ENCODE peak calls at places on chromosome 20, in eight cellular contexts. K is prostate gland, Q is breast epithelium, Y is tibial nerve, P is stomach, T is spleen, L is gastrocnemius medialis, G is sigmoid colon. M is an unnamed sample. For H3K36me3, the result is how much of the 10 kb centered on the place peaks cover.

GRCh38 chr20:63458170-63459069 is 14.0 kb downstream of the KCNQ2 start:
- DNase-seq in Y (no peak), K (no peak), Q (no peak), G (no peak), L (no peak), P (no peak), T (no peak), M (no peak)

GRCh38 chr20:7856756-7857155 is 83.5 kb downstream of the HAO1 start:
- DNase-seq in K (no peak), Q (no peak), G (no peak), L (no peak), P (no peak), Y (no peak), T (no peak), M (no peak)

GRCh38 chr20:21161926-21162325 is 36.0 kb downstream of the KIZ start:
- DNase-seq in G (no peak), K (no peak), Y (no peak), P (no peak), L (no peak), Q (no peak), T (no peak), M (no peak)

GRCh38 chr20:20010639-20011500 is 6.3 kb upstream of the NAA20 start:
- DNase-seq in P (no peak), K (peak), Q (no peak), G (no peak), T (no peak), L (no peak), Y (no peak), M (no peak)

GRCh38 chr20:9912858-9913434 is 74.1 kb upstream of the PAK5 start:
- DNase-seq in K (peak), L (no peak), P (peak), Q (no peak), Y (peak), T (no peak), G (no peak), M (no peak)

GRCh38 chr20:64065973-64066341 is 3.0 kb downstream of the TCEA2 start:
- DNase-seq in P (no peak), L (no peak), G (no peak), Y (no peak), T (no peak), Q (no peak), K (no peak), M (no peak)

GRCh38 chr20:37600486-37600885 is 72.8 kb upstream of the BLCAP start:
- DNase-seq in T (no peak), G (no peak), K (no peak), P (no peak), Y (no peak), L (no peak), Q (no peak), M (no peak)

GRCh38 chr20:14716251-14716650 is 378.8 kb upstream of the FLRT3 start:
- DNase-seq in G (no peak), P (no peak), Y (no peak), Q (no peak), T (no peak), L (no peak), K (no peak), M (no peak)

GRCh38 chr20:1108437-1108920 is 9.9 kb upstream of the PSMF1 start:
- DNase-seq in L (peak), T (peak), P (peak), Y (peak), K (no peak), Q (no peak), G (no peak), M (peak)

GRCh38 chr20:5933802-5934436 is 16.4 kb downstream of the TRMT6 start:
- DNase-seq in Y (no peak), K (no peak), P (no peak), G (no peak), Q (no peak), T (no peak), L (no peak), M (no peak)

GRCh38 chr20:52481443-52481842 is 289.9 kb upstream of the ZFP64 start:
- DNase-seq in T (no peak), Y (no peak), G (no peak), Q (no peak), K (no peak), L (no peak), P (no peak), M (no peak)

GRCh38 chr20:58571942-58572666 is 56.9 kb upstream of the APCDD1L start:
- DNase-seq in Q (no peak), T (peak), L (no peak), K (no peak), P (no peak), G (peak), Y (no peak), M (no peak)

GRCh38 chr20:35963878-35964277 is 4.5 kb upstream of the CNBD2 start:
- DNase-seq in L (no peak), T (no peak), Q (no peak), K (no peak), G (no peak), P (no peak), Y (no peak), M (no peak)

GRCh38 chr20:38985603-38986170 is 23.5 kb downstream of the DHX35 start:
- DNase-seq in Q (no peak), K (no peak), G (no peak), P (no peak), Y (no peak), T (no peak), L (no peak), M (no peak)

GRCh38 chr20:57999465-58000111 is 228.9 kb downstream of the ANKRD60 start:
- DNase-seq in P (no peak), L (peak), Y (peak), G (no peak), Q (no peak), T (peak), K (peak), M (no peak)

GRCh38 chr20:8935878-8936277 is 133.0 kb upstream of the PLCB4 start:
- DNase-seq in Q (no peak), K (no peak), G (no peak), T (no peak), P (no peak), L (no peak), Y (no peak), M (no peak)

GRCh38 chr20:8527998-8528397 is 395.9 kb downstream of the PLCB1 start:
- DNase-seq in K (no peak), P (no peak), Y (no peak), Q (no peak), T (no peak), L (no peak), G (no peak), M (no peak)

GRCh38 chr20:45456632-45457031 is 12.9 kb upstream of the WFDC2 start:
- DNase-seq in G (no peak), P (peak), T (no peak), K (no peak), L (no peak), Y (no peak), Q (no peak), M (no peak)

GRCh38 chr20:8853805-8854338 is 215.0 kb upstream of the PLCB4 start:
- DNase-seq in K (peak), Q (no peak), T (no peak), P (no peak), L (no peak), Y (peak), G (no peak), M (no peak)

GRCh38 chr20:56171087-56172012 is 77.2 kb upstream of the MC3R start:
- DNase-seq in L (no peak), Y (no peak), K (peak), G (no peak), T (no peak), Q (no peak), P (no peak), M (no peak)

GRCh38 chr20:11108102-11108842 is 434.5 kb upstream of the JAG1 start:
- DNase-seq in L (peak), K (no peak), Y (no peak), Q (no peak), T (no peak), G (no peak), P (no peak), M (no peak)

GRCh38 chr20:36575066-36575743 is 1.8 kb downstream of the TGIF2 start:
- DNase-seq in G (peak), P (peak), L (peak), Q (peak), T (no peak), Y (peak), K (peak), M (no peak)

GRCh38 chr20:58294497-58295455 is 14.7 kb upstream of the RAB22A start:
- DNase-seq in Q (no peak), P (no peak), K (no peak), T (no peak), Y (no peak), G (no peak), L (peak), M (no peak)

GRCh38 chr20:32982617-32983458 is 21.4 kb downstream of the SUN5 start:
- DNase-seq in Q (no peak), L (no peak), T (peak), G (no peak), Y (no peak), P (peak), K (peak), M (no peak)

GRCh38 chr20:39453890-39454289 is 491.7 kb downstream of the DHX35 start:
- DNase-seq in K (no peak), L (no peak), T (peak), Y (no peak), Q (no peak), G (no peak), P (no peak), M (no peak)

GRCh38 chr20:37903317-37904007 is 535 bp downstream of the VSTM2L start:
- DNase-seq in K (no peak), L (no peak), Q (no peak), P (no peak), G (no peak), Y (no peak), T (no peak), M (no peak)

GRCh38 chr20:43459022-43459942 is 1.6 kb downstream of the SRSF6 start:
- DNase-seq in Q (no peak), K (no peak), G (no peak), L (no peak), Y (peak), T (no peak), P (no peak), M (no peak)

GRCh38 chr20:5900908-5901307 is 49.4 kb downstream of the TRMT6 start:
- DNase-seq in G (no peak), L (no peak), K (no peak), T (no peak), Q (no peak), Y (no peak), P (no peak), M (no peak)

GRCh38 chr20:23077277-23077676 is 8.8 kb downstream of the CD93 start:
- DNase-seq in Q (no peak), G (peak), Y (no peak), K (no peak), P (no peak), T (no peak), L (no peak), M (no peak)

GRCh38 chr20:31508517-31509244 is 5.6 kb upstream of the HM13 start:
- DNase-seq in P (no peak), K (no peak), L (no peak), T (no peak), G (no peak), Q (no peak), Y (no peak), M (no peak)

GRCh38 chr20:20752712-20753111 is 40.3 kb upstream of the RALGAPA2 start:
- DNase-seq in P (no peak), L (no peak), G (no peak), T (no peak), Q (no peak), Y (no peak), K (peak), M (no peak)

GRCh38 chr20:35901678-35902544 is 52.4 kb downstream of the SCAND1 start:
- DNase-seq in Q (no peak), Y (no peak), T (no peak), G (no peak), L (no peak), P (no peak), K (no peak), M (no peak)

DNA sequence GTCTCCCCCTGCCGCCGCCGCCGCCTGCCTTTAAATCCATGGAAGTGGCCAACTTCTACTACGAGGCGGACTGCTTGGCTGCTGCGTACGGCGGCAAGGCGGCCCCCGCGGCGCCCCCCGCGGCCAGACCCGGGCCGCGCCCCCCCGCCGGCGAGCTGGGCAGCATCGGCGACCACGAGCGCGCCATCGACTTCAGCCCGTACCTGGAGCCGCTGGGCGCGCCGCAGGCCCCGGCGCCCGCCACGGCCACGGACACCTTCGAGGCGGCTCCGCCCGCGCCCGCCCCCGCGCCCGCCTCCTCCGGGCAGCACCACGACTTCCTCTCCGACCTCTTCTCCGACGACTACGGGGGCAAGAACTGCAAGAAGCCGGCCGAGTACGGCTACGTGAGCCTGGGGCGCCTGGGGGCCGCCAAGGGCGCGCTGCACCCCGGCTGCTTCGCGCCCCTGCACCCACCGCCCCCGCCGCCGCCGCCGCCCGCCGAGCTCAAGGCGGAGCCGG is 485 bp downstream of the CEBPB start:
- DNase-seq in Y (peak), P (peak), G (no peak), T (peak), Q (no peak), L (peak), K (peak), M (no peak)
- TF ChIP-seq POLR2A in Y (no peak), P (no peak), G (no peak), T (no peak), Q (no peak), L (no peak), K (no peak), M (no peak)

GRCh38 chr20:12528591-12529041 is 480.2 kb upstream of the SPTLC3 start:
- DNase-seq in P (no peak), Q (no peak), L (no peak), T (no peak), G (no peak), K (no peak), Y (no peak), M (no peak)
- H3K36me3 ChIP-seq in P (under half), Q (under half), L (under half), T (under half), G (under half), K (under half), Y (under half), M (under half)

DNA sequence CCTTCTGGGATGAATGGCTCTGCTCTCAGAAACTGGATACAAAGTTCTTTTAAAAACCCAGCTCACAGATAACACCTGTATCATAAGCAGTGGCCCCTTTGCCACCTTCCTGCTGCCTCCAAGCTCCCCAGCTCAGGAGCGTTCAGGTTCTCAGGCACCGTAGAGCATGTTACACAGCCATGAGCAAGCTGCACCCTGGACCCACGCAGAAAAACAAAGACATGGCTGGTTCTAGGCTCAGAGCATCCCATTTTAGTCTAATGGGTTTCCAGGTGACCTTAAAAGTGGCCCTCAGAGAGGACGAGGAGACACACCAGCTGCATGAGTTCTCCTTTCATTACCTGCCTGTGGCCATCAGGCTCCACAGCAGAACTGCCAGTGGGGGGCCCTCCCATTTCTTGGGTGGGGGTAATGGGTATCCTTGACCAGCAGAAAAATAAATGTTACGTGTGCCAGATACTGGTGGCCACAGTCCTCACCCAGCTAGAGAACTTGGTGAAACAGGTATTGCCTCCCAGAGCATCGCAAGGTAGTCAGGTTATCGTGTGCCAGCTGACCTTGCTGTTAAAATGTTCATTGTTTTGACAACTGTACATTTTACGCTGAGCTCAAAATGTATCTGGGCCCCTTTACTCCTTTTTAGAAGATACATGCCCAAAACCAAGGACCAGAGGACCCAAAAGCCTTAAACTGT is 7.5 kb downstream of the PSMA7 start:
- DNase-seq in K (no peak), T (no peak), Y (no peak), P (no peak), G (no peak), L (no peak), Q (no peak), M (no peak)
- TF ChIP-seq POLR2A in K (no peak), T (no peak), Y (peak), P (no peak), G (no peak), L (no peak), Q (no peak), M (no peak)

GRCh38 chr20:18511566-18511965 is 3.8 kb downstream of the SEC23B start:
- DNase-seq in K (no peak), Q (no peak), G (no peak), T (no peak), Y (no peak), P (no peak), L (no peak), M (no peak)

GRCh38 chr20:18513208-18513607 is 5.5 kb downstream of the SEC23B start:
- DNase-seq in T (no peak), G (no peak), Y (no peak), Q (no peak), K (no peak), L (no peak), P (no peak), M (no peak)

GRCh38 chr20:18514127-18514526 is 6.4 kb downstream of the SEC23B start:
- DNase-seq in T (no peak), K (no peak), G (no peak), Q (no peak), L (no peak), Y (no peak), P (no peak), M (no peak)
- H3K36me3 ChIP-seq in T (under half), K (under half), G (under half), Q (under half), L (half or more), Y (under half), P (half or more), M (half or more)

DNA sequence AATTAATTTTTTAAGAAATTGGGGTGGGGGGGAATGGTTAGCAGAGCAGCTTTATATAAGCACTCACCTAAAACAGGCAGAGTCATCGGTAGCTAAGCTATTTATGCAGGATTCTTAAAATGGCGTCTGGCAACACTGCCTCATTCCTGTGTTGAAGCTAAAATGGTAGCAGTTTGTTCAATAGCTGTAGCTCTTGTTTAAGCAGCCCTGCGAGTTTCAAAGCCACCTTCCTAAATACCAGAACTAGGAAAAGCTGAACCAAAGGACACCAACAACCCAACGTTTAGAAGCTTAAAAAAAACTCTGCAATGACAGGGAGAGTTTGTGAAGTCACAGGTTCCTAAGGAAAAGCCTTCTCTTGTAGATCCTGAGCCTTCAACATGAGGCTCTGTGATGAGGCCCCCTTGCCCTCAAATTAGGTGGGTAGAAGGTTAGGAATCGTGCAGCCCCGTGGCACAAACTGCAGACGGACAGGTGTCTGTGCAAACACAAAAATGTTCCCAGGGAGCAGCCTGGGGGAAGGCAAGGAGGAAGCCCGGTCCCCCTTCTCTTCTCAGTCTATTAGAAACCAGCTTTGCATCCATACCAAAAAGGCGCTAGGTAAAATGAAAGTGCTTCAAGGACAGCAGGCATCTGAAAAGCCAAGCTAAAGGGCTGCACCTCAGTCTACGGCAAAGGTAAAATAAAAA is 4.7 kb downstream of the ZMYND8 start:
- DNase-seq in K (no peak), L (no peak), Q (no peak), P (no peak), Y (no peak), T (peak), G (no peak), M (no peak)
- TF ChIP-seq POLR2A in K (no peak), L (no peak), Q (no peak), P (no peak), Y (no peak), T (no peak), G (no peak), M (no peak)

DNA sequence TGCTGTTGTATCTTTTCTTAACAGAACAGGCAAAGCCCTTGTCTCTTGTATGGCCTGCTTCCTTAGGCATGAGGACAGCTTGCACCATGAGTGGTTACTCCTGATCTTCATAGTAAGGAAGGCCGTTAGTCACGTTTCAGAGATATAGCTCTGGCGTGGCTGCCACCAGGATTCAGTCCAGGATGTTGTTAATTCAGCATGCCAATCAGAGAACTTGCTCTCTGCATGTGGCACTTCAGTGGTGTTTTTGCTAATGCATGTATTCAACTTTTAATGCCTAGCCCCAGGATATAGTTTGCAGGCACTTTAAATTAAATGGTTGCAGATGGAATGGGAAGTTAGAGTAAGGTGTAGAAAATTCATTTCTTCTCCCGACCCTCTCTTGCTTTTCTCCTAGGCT is 20.0 kb downstream of the ARFGEF2 start:
- DNase-seq in P (no peak), L (no peak), Y (no peak), K (no peak), Q (no peak), T (no peak), G (no peak), M (no peak)
- H3K36me3 ChIP-seq in P (half or more), L (under half), Y (under half), K (under half), Q (under half), T (under half), G (under half), M (under half)

GRCh38 chr20:54173653-54174451 is at the start of gene CYP24A1:
- DNase-seq in P (peak), G (no peak), K (no peak), L (no peak), T (peak), Q (no peak), Y (no peak), M (no peak)
- TF ChIP-seq POLR2A in P (no peak), G (no peak), K (no peak), L (no peak), T (no peak), Q (no peak), Y (no peak), M (no peak)

M was measured in esophagus muscularis mucosa.